ENCODE peak calls at places on chromosomes 16 and 17, in nine cellular contexts. T, X, L, B, G, I, V, Q and H are unnamed samples. For H3K4me1 and H3K36me3, the result is how much of the 10 kb centered on the place peaks cover.

GRCh38 chr17:76558210-76559095 is 18.6 kb downstream of the PRCD start:
- DNase-seq in T (no peak), X (no peak), L (no peak), B (no peak), G (no peak), I (no peak), V (no peak), Q (peak), H (no peak)

GRCh38 chr17:48254896-48255295 is 147.3 kb downstream of the SNX11 start:
- DNase-seq in T (no peak), X (no peak), L (no peak), B (no peak), G (no peak), I (no peak), V (no peak), Q (no peak), H (no peak)

GRCh38 chr16:51321251-51321650 is 170.2 kb upstream of the SALL1 start:
- DNase-seq in T (no peak), X (no peak), L (no peak), B (no peak), G (no peak), I (no peak), V (no peak), Q (no peak), H (no peak)

GRCh38 chr17:64003526-64004121 is 5.5 kb downstream of the PRR29 start:
- DNase-seq in T (no peak), X (peak), L (no peak), B (no peak), G (no peak), I (no peak), V (no peak), Q (peak), H (no peak)

GRCh38 chr17:32697728-32698625 is 178.9 kb downstream of the MYO1D start:
- DNase-seq in T (no peak), X (no peak), L (peak), B (no peak), G (no peak), I (no peak), V (no peak), Q (no peak), H (no peak)

GRCh38 chr17:42072323-42073187 is 22.2 kb upstream of the C17orf113 start:
- DNase-seq in T (peak), X (no peak), L (no peak), B (no peak), G (no peak), I (no peak), V (no peak), Q (peak), H (no peak)

GRCh38 chr17:59712856-59713255 is 5.4 kb downstream of the VMP1 start:
- DNase-seq in T (no peak), X (no peak), L (no peak), B (no peak), G (no peak), I (no peak), V (no peak), Q (no peak), H (no peak)

GRCh38 chr17:46028374-46028773 is 29.3 kb downstream of the STH start:
- DNase-seq in T (no peak), X (peak), L (no peak), B (no peak), G (no peak), I (no peak), V (no peak), Q (no peak), H (no peak)

GRCh38 chr17:31541559-31541958 is 150.1 kb downstream of the RAB11FIP4 start:
- DNase-seq in T (peak), X (peak), L (no peak), B (no peak), G (no peak), I (no peak), V (no peak), Q (no peak), H (no peak)

GRCh38 chr17:79806863-79807720 is 10.2 kb upstream of the CBX8 start:
- DNase-seq in T (no peak), X (no peak), L (no peak), B (no peak), G (no peak), I (no peak), V (no peak), Q (no peak), H (no peak)

GRCh38 chr17:69819316-69820087 is 255.5 kb upstream of the KCNJ16 start:
- DNase-seq in T (no peak), X (no peak), L (no peak), B (no peak), G (no peak), I (no peak), V (no peak), Q (no peak), H (no peak)

GRCh38 chr16:61987474-61988012 is 48.7 kb downstream of the CDH8 start:
- DNase-seq in T (no peak), X (no peak), L (no peak), B (no peak), G (no peak), I (no peak), V (no peak), Q (no peak), H (no peak)

GRCh38 chr17:75927286-75927922 is 13.4 kb downstream of the FBF1 start:
- DNase-seq in T (no peak), X (no peak), L (peak), B (peak), G (peak), I (no peak), V (no peak), Q (peak), H (no peak)

GRCh38 chr16:20253825-20254224 is 73.5 kb downstream of the GP2 start:
- DNase-seq in T (no peak), X (no peak), L (no peak), B (no peak), G (no peak), I (no peak), V (no peak), Q (no peak), H (no peak)

GRCh38 chr17:39737761-39738567 is at the start of gene GRB7:
- DNase-seq in T (peak), X (peak), L (peak), B (peak), G (peak), I (no peak), V (no peak), Q (peak), H (peak)

GRCh38 chr17:55177159-55177913 is 87.4 kb upstream of the HLF start:
- DNase-seq in T (no peak), X (no peak), L (no peak), B (no peak), G (no peak), I (no peak), V (no peak), Q (no peak), H (no peak)

GRCh38 chr16:23694707-23695373 is 16.2 kb downstream of the PLK1 start:
- DNase-seq in T (no peak), X (no peak), L (no peak), B (no peak), G (no peak), I (no peak), V (no peak), Q (peak), H (no peak)

GRCh38 chr17:57823469-57824401 is 26.1 kb downstream of the MRPS23 start:
- DNase-seq in T (no peak), X (no peak), L (peak), B (no peak), G (no peak), I (no peak), V (no peak), Q (no peak), H (no peak)

GRCh38 chr17:28394717-28395116 is 11.3 kb downstream of the SLC46A1 start:
- DNase-seq in T (no peak), X (no peak), L (no peak), B (no peak), G (no peak), I (no peak), V (no peak), Q (no peak), H (no peak)

GRCh38 chr17:32536736-32537646 is 50.2 kb downstream of the CDK5R1 start:
- DNase-seq in T (no peak), X (no peak), L (no peak), B (no peak), G (no peak), I (no peak), V (no peak), Q (no peak), H (no peak)

DNA sequence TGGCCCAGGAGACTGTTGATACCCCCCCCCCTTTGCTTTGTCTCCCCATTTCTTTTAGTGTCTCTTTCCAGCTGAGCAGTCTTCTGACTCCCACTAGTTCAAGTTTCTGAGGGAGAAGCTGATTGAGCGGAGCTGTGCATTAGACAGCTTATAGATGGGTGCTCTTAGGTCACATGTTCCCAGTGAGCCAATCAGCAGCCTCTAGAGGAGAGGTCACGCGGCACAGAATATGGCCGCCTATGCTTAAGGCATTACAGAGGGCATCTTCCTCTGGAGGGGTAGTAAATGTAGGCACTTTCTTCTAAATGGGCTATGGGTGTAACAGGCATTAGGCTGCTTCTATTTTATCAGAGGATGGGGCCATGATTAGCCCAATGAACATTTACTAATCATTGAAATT is 131.6 kb downstream of the CDH13 start:
- DNase-seq in T (no peak), X (no peak), L (no peak), B (no peak), G (no peak), I (no peak), V (no peak), Q (no peak), H (no peak)
- H3K4me1 ChIP-seq in T (under half), X (under half), L (under half), B (under half), G (under half), I (under half), V (half or more), Q (under half), H (under half)

GRCh38 chr17:16140854-16141253 is 74.5 kb downstream of the NCOR1 start:
- DNase-seq in T (no peak), X (no peak), L (no peak), B (no peak), G (no peak), I (no peak), V (no peak), Q (no peak), H (no peak)
- H3K36me3 ChIP-seq in T (under half), X (half or more), L (under half), B (half or more), G (under half), I (under half), V (half or more), Q (half or more), H (under half)

DNA sequence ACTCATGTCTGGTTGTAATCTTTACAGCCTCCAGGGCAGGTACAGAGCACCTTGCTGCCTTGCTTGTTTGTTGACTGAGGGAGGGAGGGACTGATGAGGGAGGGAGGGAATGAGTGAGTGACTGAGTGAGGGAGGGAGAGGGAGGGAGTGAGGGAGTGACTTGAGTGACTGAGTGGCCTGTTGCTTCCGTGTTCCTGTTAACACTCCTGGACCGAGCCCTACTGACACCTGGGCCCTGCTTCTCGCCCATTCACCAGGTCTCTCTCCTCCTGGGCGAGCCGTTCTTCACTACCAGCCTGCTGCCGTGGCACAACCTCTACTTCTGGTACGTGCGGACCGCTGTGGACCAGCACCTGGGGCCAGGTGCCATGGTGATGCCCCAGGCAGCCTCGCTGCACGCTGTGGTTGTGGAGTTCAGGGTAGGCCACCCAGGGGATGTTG is 41.2 kb downstream of the PRMT7 start:
- DNase-seq in T (no peak), X (no peak), L (no peak), B (peak), G (no peak), I (no peak), V (no peak), Q (no peak), H (peak)
- TF ChIP-seq CTCF in T (no peak), X (no peak), L (no peak), B (no peak), G (no peak), I (no peak), V (no peak), Q (no peak), H (no peak)

GRCh38 chr16:85571813-85572619 is 41.1 kb upstream of the GSE1 start:
- DNase-seq in T (no peak), X (no peak), L (no peak), B (peak), G (no peak), I (no peak), V (no peak), Q (no peak), H (peak)

GRCh38 chr16:85575910-85576309 is 37.2 kb upstream of the GSE1 start:
- DNase-seq in T (no peak), X (no peak), L (no peak), B (no peak), G (no peak), I (no peak), V (no peak), Q (no peak), H (no peak)

GRCh38 chr16:85573045-85573695 is 40.0 kb upstream of the GSE1 start:
- DNase-seq in T (no peak), X (no peak), L (no peak), B (no peak), G (no peak), I (no peak), V (no peak), Q (no peak), H (no peak)

GRCh38 chr16:85574672-85575475 is 38.2 kb upstream of the GSE1 start:
- DNase-seq in T (no peak), X (no peak), L (no peak), B (no peak), G (no peak), I (no peak), V (no peak), Q (peak), H (no peak)

GRCh38 chr16:85573696-85574641 is 39.2 kb upstream of the GSE1 start:
- DNase-seq in T (peak), X (no peak), L (no peak), B (no peak), G (no peak), I (peak), V (peak), Q (peak), H (no peak)
- H3K4me1 ChIP-seq in T (half or more), X (half or more), L (under half), B (half or more), G (under half), I (under half), V (half or more), Q (under half), H (under half)

GRCh38 chr17:74404218-74404617 is 27.7 kb upstream of the GPRC5C start:
- DNase-seq in T (no peak), X (no peak), L (no peak), B (no peak), G (no peak), I (no peak), V (no peak), Q (no peak), H (no peak)
- H3K36me3 ChIP-seq in T (under half), X (under half), L (under half), B (under half), G (under half), I (under half), V (under half), Q (under half), H (under half)

GRCh38 chr16:80367037-80367658 is 173.6 kb upstream of the DYNLRB2 start:
- DNase-seq in T (no peak), X (no peak), L (no peak), B (no peak), G (no peak), I (no peak), V (no peak), Q (no peak), H (no peak)

GRCh38 chr16:80366023-80366422 is 174.8 kb upstream of the DYNLRB2 start:
- DNase-seq in T (no peak), X (no peak), L (peak), B (no peak), G (no peak), I (no peak), V (no peak), Q (no peak), H (no peak)

GRCh38 chr16:80369138-80369537 is 171.7 kb upstream of the DYNLRB2 start:
- DNase-seq in T (no peak), X (no peak), L (no peak), B (no peak), G (no peak), I (no peak), V (no peak), Q (no peak), H (no peak)

GRCh38 chr16:80372341-80372740 is 168.5 kb upstream of the DYNLRB2 start:
- DNase-seq in T (no peak), X (no peak), L (no peak), B (no peak), G (no peak), I (no peak), V (no peak), Q (no peak), H (no peak)

DNA sequence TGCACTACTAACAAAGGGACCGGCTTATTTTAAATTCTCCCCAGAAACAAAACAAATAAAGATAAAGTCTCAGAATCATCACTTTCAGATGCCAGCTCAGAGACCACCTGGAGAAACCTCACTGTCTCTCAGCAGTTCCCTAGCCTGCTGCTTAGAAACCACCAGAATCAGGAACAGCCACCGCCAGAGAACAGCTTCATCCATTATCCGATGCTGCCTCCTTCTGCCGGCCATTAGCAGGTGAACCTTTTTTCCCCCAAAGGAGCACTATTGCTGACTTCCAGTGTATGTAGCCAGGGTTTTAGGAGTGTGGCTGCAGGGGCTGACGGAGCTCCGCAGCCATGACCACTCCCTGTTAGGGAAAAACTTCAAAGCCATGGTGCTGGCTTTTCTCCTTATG is 171.2 kb upstream of the DYNLRB2 start:
- DNase-seq in T (peak), X (no peak), L (peak), B (no peak), G (no peak), I (no peak), V (no peak), Q (peak), H (no peak)
- TF ChIP-seq CTCF in T (peak), X (peak), L (peak), B (peak), G (no peak), I (peak), V (peak), Q (no peak), H (peak)

DNA sequence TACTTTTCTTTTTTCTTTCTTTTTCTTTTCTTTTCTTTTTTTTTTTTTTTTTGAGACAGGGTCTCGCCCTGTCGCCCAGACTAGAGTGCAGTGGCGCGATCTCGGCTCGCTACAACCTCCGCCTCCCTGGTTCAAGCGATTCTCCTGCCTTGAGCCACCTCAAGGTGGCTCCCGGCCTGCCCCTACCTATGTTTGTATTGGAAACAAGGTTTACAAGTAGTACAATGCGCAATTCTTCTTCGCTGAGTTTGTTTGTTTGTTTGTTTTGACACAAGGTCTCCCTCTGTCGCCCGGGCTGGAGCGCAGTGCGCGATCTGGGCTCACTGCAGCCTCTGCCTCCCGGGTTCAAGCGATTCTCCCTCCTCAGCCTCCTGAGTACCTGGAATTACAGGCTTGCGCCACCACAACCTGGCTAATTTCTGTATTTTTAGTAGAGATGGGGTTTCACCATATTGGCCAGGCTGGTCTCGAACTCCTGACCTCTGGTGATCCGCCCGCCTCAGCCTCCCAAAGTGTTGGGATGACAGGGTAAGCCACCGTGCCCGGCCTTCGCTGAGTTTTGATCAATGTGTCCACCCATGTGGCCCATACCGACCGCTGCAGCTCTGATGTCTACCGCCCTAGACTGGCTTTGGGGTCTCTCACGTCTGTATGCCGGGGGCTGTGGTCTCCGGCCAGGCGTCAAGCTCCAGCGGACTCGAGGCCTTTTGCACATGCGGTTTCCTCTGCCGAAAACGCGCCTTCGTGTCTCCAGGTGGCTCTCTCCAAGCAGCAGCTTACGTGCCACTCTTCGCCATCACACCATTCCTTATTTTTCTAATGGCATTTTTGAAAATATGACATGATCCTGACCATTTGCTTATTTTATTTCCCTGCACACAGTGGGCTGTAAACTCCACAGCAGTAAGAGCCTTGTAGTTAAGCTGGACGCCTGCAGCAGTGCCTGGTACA is 1.1 kb upstream of the YBX2 start:
- DNase-seq in T (no peak), X (no peak), L (no peak), B (no peak), G (no peak), I (no peak), V (no peak), Q (peak), H (no peak)
- H3K4me1 ChIP-seq in T (under half), X (under half), L (under half), B (under half), G (under half), I (under half), V (half or more), Q (under half), H (under half)

DNA sequence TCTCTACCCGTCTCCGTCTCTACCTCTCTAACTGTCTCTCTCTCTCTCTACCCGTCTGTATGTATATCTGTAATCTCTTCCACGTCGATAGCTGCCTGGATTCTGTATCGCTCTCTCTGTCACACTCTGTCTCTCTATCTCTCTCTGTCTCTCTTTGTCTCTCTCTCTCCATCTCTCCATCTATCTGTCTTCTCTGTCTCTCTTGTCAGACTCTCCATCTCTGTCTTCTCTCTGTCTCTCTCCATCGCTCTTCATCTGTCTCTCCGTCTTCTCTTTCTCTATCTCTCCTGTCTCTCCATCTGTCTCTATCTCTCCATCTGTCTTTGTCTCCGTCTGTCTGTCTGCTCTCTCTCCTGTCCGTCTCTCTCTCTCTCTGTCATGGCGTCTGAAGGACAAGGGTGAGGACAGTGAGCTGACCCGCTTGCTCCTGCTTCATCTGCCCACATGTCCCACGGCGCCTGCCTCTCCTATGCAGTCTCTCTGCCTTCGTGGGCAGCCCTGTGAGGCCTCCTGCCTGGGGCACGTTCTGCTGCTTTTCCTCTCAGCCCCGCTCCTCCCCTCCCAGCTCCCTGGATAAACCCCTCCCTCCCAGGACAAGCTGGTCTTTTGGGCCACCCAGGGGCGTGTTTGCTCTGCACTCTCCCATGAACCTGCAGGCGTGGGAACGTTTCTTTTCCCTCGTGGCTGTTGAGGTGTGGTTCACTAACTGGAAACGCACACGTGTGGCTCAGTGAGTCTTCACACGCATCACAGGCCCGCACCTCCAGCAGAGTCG is 18.9 kb downstream of the ACSF3 start:
- DNase-seq in T (no peak), X (peak), L (no peak), B (peak), G (no peak), I (no peak), V (no peak), Q (no peak), H (no peak)
- H3K36me3 ChIP-seq in T (under half), X (half or more), L (under half), B (half or more), G (under half), I (half or more), V (half or more), Q (under half), H (half or more)

GRCh38 chr17:1713878-1714487 is 3.8 kb upstream of the TLCD2 start:
- DNase-seq in T (peak), X (no peak), L (peak), B (peak), G (peak), I (no peak), V (no peak), Q (peak), H (no peak)
- TF ChIP-seq CTCF in T (peak), X (no peak), L (peak), B (peak), G (no peak), I (no peak), V (no peak), Q (peak), H (peak)